ENCODE peak calls at places on chromosomes 16 and 17, in four cellular contexts. P, K, B and L are unnamed samples.

GRCh38 chr17:8159459-8160223 is 3.1 kb downstream of the VAMP2 start:
- DNase-seq in P (no peak), K (peak), B (no peak), L (no peak)

GRCh38 chr16:2450535-2450934 is 9.4 kb upstream of the TEDC2 start:
- DNase-seq in K (no peak), B (no peak), P (no peak), L (no peak)

GRCh38 chr17:5819396-5819795 is 235.1 kb upstream of the NLRP1 start:
- DNase-seq in K (no peak), P (no peak), B (no peak), L (no peak)

GRCh38 chr17:81666092-81666341 is 388 bp downstream of the OXLD1 start:
- DNase-seq in B (peak), P (no peak), K (no peak), L (peak)

GRCh38 chr16:78211951-78212350 is 112.5 kb downstream of the WWOX start:
- DNase-seq in B (peak), K (no peak), P (peak), L (no peak)

GRCh38 chr17:80819422-80820164 is 172.0 kb upstream of the CHMP6 start:
- DNase-seq in B (no peak), P (no peak), K (no peak), L (no peak)

GRCh38 chr16:2756288-2757015 is 4.0 kb downstream of the SRRM2 start:
- DNase-seq in B (no peak), K (no peak), P (no peak), L (no peak)

GRCh38 chr16:918741-919657 is 51.8 kb downstream of the LMF1 start:
- DNase-seq in B (no peak), K (no peak), P (no peak), L (no peak)

GRCh38 chr17:32654351-32654750 is 167.6 kb downstream of the CDK5R1 start:
- DNase-seq in B (no peak), K (no peak), P (no peak), L (no peak)

GRCh38 chr17:76841776-76842405 is 26.3 kb upstream of the MGAT5B start:
- DNase-seq in B (peak), K (no peak), P (no peak), L (no peak)

GRCh38 chr16:54822502-54823291 is 108.0 kb upstream of the IRX5 start:
- DNase-seq in K (no peak), P (peak), B (no peak), L (no peak)

GRCh38 chr17:19387921-19388521 is 1.0 kb upstream of the MFAP4 start:
- DNase-seq in K (peak), B (peak), P (peak), L (no peak)

GRCh38 chr17:45222273-45222993 is 748 bp downstream of the FMNL1 start:
- DNase-seq in P (no peak), K (peak), B (peak), L (no peak)

GRCh38 chr17:17413821-17414220 is 63.0 kb upstream of the MED9 start:
- DNase-seq in P (peak), K (no peak), B (no peak), L (no peak)
- H3K27ac ChIP-seq in P (no peak), K (no peak), B (no peak), L (no peak)

GRCh38 chr17:883586-883962 is 96.0 kb downstream of the NXN start:
- DNase-seq in K (no peak), B (no peak), P (no peak), L (no peak)
- H3K27ac ChIP-seq in K (no peak), B (no peak), P (no peak), L (no peak)

GRCh38 chr16:69404275-69404805 is 18.5 kb upstream of the TERF2 start:
- DNase-seq in B (peak), K (no peak), P (peak), L (no peak)
- H3K27ac ChIP-seq in B (no peak), K (no peak), P (peak), L (no peak)

DNA sequence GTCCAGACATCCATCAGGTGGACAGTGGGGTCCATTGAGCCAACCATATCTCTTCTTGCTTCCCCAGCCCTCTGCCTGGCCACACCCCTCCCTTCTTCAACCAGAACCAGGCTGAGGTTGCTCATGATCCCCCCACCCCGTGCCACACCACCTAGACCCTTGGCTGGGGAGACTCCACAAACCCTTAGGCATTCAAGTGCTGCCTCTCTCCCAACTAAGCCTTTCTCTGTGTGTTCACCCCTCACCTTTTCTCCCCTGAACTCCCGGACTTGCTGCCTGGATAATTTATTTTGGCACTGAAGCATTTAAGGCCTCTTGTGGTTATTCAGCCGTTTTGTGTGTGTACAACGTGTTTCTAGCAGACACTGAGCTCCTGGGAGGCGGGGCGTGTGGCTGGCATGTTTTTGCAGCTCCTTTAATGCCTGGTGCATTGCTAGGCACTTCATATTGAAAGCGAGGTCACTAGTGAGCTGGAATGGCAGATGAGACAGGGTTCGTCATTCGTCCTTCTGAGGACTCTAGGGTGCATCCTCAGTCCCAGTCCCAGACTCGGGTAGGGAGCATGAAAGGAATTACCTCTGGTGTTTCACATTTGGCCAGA is 28.7 kb downstream of the CACNA1G start:
- DNase-seq in P (no peak), K (no peak), B (no peak), L (no peak)
- H3K27ac ChIP-seq in P (no peak), K (no peak), B (no peak), L (no peak)

GRCh38 chr16:86499889-86500707 is 10.2 kb upstream of the FOXF1 start:
- DNase-seq in P (no peak), B (no peak), K (no peak), L (no peak)

GRCh38 chr16:86502856-86503748 is 7.2 kb upstream of the FOXF1 start:
- DNase-seq in K (no peak), B (no peak), P (no peak), L (no peak)

GRCh38 chr16:86498661-86499493 is 11.4 kb upstream of the FOXF1 start:
- DNase-seq in P (no peak), K (no peak), B (no peak), L (no peak)

GRCh38 chr16:86501989-86502855 is 8.1 kb upstream of the FOXF1 start:
- DNase-seq in P (no peak), B (no peak), K (no peak), L (no peak)

DNA sequence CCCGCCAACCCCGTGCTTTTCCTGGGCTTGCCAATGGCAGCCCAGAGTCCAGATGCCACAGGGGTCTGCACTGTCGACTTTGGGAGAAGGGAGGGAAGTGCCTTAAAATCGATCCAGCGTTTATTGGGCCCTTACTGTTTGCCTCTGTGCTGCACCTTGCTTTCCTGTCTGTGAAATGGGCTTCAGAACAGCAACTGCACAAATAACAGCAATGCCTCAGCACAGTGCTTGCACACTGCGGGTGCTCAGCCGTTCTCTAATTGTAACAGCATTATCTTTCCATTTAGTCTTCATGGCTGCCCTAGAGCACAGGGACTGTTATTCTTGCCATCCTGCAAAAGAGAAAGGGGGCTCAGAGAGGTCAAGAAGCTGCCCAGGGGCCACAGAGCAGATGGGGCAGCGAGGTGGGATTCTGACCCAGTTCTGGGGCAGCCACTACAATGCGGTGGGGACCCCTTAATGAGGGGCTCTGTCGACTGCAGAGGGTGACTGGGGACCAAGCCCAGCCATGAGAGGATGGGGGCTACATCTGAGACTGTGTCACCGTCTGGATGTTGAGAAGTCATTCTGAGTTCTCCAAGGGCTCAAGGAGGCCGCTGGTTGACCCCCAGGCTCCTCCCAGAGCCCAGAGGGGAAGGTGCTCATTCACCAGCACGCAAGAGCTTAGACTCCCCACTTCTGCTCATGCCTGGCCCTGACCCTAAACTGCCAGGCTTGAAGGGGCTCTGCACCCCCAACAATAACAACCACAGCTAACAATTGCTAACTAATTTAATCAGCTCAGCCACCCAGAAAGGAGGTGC is 9.4 kb upstream of the FOXF1 start:
- DNase-seq in B (no peak), P (no peak), K (no peak), L (no peak)
- H3K27ac ChIP-seq in B (no peak), P (no peak), K (no peak), L (no peak)